ENCODE peak calls at places on chromosomes 1 and 21, in eight cellular contexts. L is CD8-positive, alpha-beta T cell; W is fibroblast of pulmonary artery; P is NCI-H1092 treated with DMSO at 0.1 percent for 48 hours; U is left ventricle myocardium superior; I is foreskin fibroblast; Q is Right ventricle myocardium superior; J is left lung. D is an unnamed sample.

GRCh38 chr1:116230712-116231111 is 119.5 kb downstream of the MAB21L3 start:
- DNase-seq in L (no peak), W (no peak), P (no peak), U (no peak), I (no peak), Q (no peak), J (no peak), D (no peak)

GRCh38 chr1:165434264-165434663 is 10.7 kb downstream of the RXRG start:
- DNase-seq in L (no peak), W (no peak), P (peak), U (no peak), I (no peak), Q (no peak), J (no peak), D (no peak)

GRCh38 chr1:181423301-181423918 is 59.9 kb upstream of the CACNA1E start:
- DNase-seq in L (peak), W (peak), P (peak), U (peak), I (peak), Q (peak), J (no peak), D (no peak)

GRCh38 chr1:156371553-156372264 is 2.7 kb downstream of the RHBG start:
- DNase-seq in L (no peak), W (peak), P (no peak), U (peak), I (peak), Q (peak), J (peak), D (no peak)

GRCh38 chr1:153936011-153936802 is 10.3 kb downstream of the DENND4B start:
- DNase-seq in L (no peak), W (no peak), P (no peak), U (no peak), I (no peak), Q (no peak), J (peak), D (peak)

GRCh38 chr1:27235827-27236226 is 1.4 kb downstream of the WDTC1 start:
- DNase-seq in L (no peak), W (peak), P (no peak), U (no peak), I (peak), Q (no peak), J (no peak), D (no peak)

GRCh38 chr1:27789511-27790154 is 16.6 kb downstream of the STX12 start:
- DNase-seq in L (no peak), W (peak), P (no peak), U (no peak), I (no peak), Q (no peak), J (no peak), D (no peak)

GRCh38 chr1:93680121-93681094 is 1.2 kb downstream of the BCAR3 start:
- DNase-seq in L (peak), W (peak), P (peak), U (peak), I (peak), Q (peak), J (peak), D (no peak)

GRCh38 chr1:55089683-55090082 is 50.3 kb downstream of the PCSK9 start:
- DNase-seq in L (no peak), W (no peak), P (no peak), U (no peak), I (no peak), Q (no peak), J (no peak), D (no peak)

GRCh38 chr21:26032263-26032662 is 138.3 kb downstream of the APP start:
- DNase-seq in L (no peak), W (no peak), P (no peak), U (no peak), I (no peak), Q (no peak), J (no peak), D (no peak)

GRCh38 chr1:65309317-65310077 is at the start of gene DNAJC6:
- DNase-seq in L (peak), W (peak), P (peak), U (peak), I (peak), Q (peak), J (peak), D (peak)

GRCh38 chr1:171809834-171810233 is 28.4 kb downstream of the METTL13 start:
- DNase-seq in L (no peak), W (no peak), P (no peak), U (no peak), I (no peak), Q (no peak), J (no peak), D (no peak)

GRCh38 chr1:112698366-112699310 is 8.3 kb downstream of the RHOC start:
- DNase-seq in L (no peak), W (no peak), P (peak), U (peak), I (no peak), Q (peak), J (peak), D (no peak)

GRCh38 chr21:45316871-45317400 is 29.2 kb upstream of the POFUT2 start:
- DNase-seq in L (no peak), W (no peak), P (no peak), U (no peak), I (peak), Q (no peak), J (peak), D (peak)

D was measured in chondrocyte.